ENCODE peak calls at places on chromosomes 3 and 15, in ten cellular contexts. F, N, V, W, L, Z, I, A, C and U are unnamed samples.

GRCh38 chr3:184352149-184352785 is 9.1 kb downstream of the CLCN2 start:
- DNase-seq in F (no peak), N (no peak), V (no peak), W (no peak), L (no peak), Z (peak), I (no peak), A (no peak), C (no peak), U (no peak)

GRCh38 chr3:178263236-178263916 is 272.9 kb upstream of the KCNMB2 start:
- DNase-seq in F (no peak), N (peak), V (no peak), W (no peak), L (no peak), Z (no peak), I (no peak), A (no peak), C (no peak), U (peak)

GRCh38 chr3:100158877-100159563 is 44.7 kb upstream of the FILIP1L start:
- DNase-seq in F (no peak), N (no peak), V (no peak), W (peak), L (no peak), Z (no peak), I (no peak), A (no peak), C (no peak), U (peak)

GRCh38 chr3:171374661-171375285 is 85.4 kb downstream of the TNIK start:
- DNase-seq in F (no peak), N (peak), V (no peak), W (peak), L (no peak), Z (no peak), I (peak), A (peak), C (no peak), U (peak)

GRCh38 chr15:66682865-66683264 is 19.2 kb upstream of the SMAD6 start:
- DNase-seq in F (no peak), N (no peak), V (no peak), W (peak), L (no peak), Z (no peak), I (peak), A (peak), C (no peak), U (no peak)

GRCh38 chr3:4770561-4770960 is 208.7 kb upstream of the BHLHE40 start:
- DNase-seq in F (no peak), N (no peak), V (no peak), W (no peak), L (no peak), Z (no peak), I (peak), A (no peak), C (no peak), U (no peak)

GRCh38 chr3:128973988-128974564 is 19.8 kb downstream of the CFAP92 start:
- DNase-seq in F (no peak), N (no peak), V (no peak), W (no peak), L (no peak), Z (no peak), I (no peak), A (no peak), C (no peak), U (no peak)

GRCh38 chr3:100776736-100777135 is 67.4 kb downstream of the TFG start:
- DNase-seq in F (peak), N (no peak), V (no peak), W (no peak), L (no peak), Z (no peak), I (no peak), A (no peak), C (no peak), U (no peak)

GRCh38 chr3:143601738-143602480 is 246.4 kb downstream of the SLC9A9 start:
- DNase-seq in F (no peak), N (peak), V (peak), W (peak), L (peak), Z (no peak), I (peak), A (peak), C (no peak), U (peak)

GRCh38 chr15:64825081-64825430 is 391 bp downstream of the PIF1 start:
- DNase-seq in F (no peak), N (peak), V (no peak), W (no peak), L (no peak), Z (no peak), I (no peak), A (no peak), C (no peak), U (no peak)

GRCh38 chr3:132682201-132682600 is 22.1 kb downstream of the UBA5 start:
- DNase-seq in F (no peak), N (no peak), V (no peak), W (peak), L (no peak), Z (no peak), I (no peak), A (no peak), C (no peak), U (no peak)

GRCh38 chr3:32340039-32340438 is 51.6 kb upstream of the CMTM7 start:
- DNase-seq in F (peak), N (peak), V (peak), W (peak), L (no peak), Z (no peak), I (peak), A (peak), C (no peak), U (peak)

GRCh38 chr3:69738291-69738690 is 973 bp upstream of the MITF start:
- DNase-seq in F (peak), N (peak), V (no peak), W (no peak), L (no peak), Z (no peak), I (peak), A (no peak), C (no peak), U (peak)

GRCh38 chr3:69741057-69741830 is 2.0 kb downstream of the MITF start:
- DNase-seq in F (no peak), N (no peak), V (no peak), W (no peak), L (no peak), Z (no peak), I (no peak), A (no peak), C (no peak), U (no peak)

GRCh38 chr3:69738859-69739203 is 433 bp upstream of the MITF start:
- DNase-seq in F (no peak), N (no peak), V (no peak), W (no peak), L (peak), Z (no peak), I (no peak), A (no peak), C (no peak), U (no peak)

GRCh38 chr3:69740103-69741021 is 1.1 kb downstream of the MITF start:
- DNase-seq in F (peak), N (no peak), V (no peak), W (no peak), L (no peak), Z (peak), I (no peak), A (no peak), C (peak), U (no peak)

GRCh38 chr3:69739204-69740102 is at the start of gene MITF:
- DNase-seq in F (peak), N (peak), V (peak), W (peak), L (peak), Z (peak), I (peak), A (peak), C (peak), U (peak)
- H3K4me3 ChIP-seq in F (peak), N (peak), V (peak), W (peak), L (peak), Z (peak), I (peak), A (peak), C (peak), U (peak)

GRCh38 chr3:136193273-136194043 is 2.7 kb downstream of the MSL2 start:
- DNase-seq in F (no peak), N (no peak), V (no peak), W (no peak), L (no peak), Z (no peak), I (peak), A (no peak), C (no peak), U (peak)

GRCh38 chr3:136196064-136196400 is at the start of gene MSL2:
- DNase-seq in F (no peak), N (no peak), V (no peak), W (no peak), L (peak), Z (no peak), I (no peak), A (no peak), C (no peak), U (no peak)

GRCh38 chr3:136196401-136197158 is 445 bp upstream of the MSL2 start:
- DNase-seq in F (peak), N (peak), V (peak), W (peak), L (peak), Z (peak), I (peak), A (peak), C (peak), U (peak)

GRCh38 chr3:136195258-136196063 is 674 bp downstream of the MSL2 start:
- DNase-seq in F (peak), N (peak), V (no peak), W (peak), L (peak), Z (peak), I (peak), A (peak), C (peak), U (peak)

DNA sequence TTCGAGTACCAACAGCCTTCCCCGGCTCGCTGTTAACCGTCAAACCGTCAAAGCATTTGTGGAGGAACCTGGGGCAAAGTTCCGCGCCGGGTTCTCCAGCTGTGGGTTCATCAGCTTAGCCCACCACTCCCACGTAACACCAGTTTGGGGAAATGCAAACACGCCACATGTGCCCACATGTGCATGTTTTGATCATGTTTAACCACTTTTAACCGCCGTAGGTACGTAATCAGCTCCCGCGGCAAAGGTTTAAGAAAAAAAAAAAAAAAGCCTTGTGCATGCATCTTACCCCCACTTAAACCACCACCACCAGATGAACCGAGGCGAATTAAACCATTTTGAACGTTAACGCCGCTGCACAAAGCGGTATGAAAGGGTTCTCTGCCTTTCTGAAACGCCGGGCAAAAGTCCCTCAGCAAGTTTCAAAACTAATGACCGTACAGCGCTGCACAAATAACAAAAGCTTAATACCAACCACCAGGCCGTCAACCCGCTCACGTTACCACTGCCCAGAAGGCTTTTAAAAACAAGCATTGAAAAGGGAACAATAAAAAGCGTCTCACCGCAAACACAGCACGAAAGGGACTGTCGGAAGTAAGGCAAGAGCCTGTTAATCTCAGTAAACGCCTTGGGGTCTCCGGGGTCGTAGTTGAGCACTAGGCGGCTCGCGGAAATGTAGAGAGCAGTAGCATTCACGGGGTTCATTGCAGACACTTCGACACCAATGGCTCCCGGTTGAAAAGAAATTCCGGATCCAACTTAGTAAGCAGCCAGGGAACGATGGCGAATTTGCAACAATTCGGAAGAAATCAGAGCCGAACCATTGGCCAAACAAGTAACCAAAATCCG is 1.5 kb downstream of the MSL2 start:
- DNase-seq in F (peak), N (no peak), V (no peak), W (no peak), L (peak), Z (peak), I (peak), A (no peak), C (no peak), U (peak)
- H3K4me3 ChIP-seq in F (peak), N (peak), V (peak), W (peak), L (peak), Z (peak), I (peak), A (peak), C (peak), U (peak)

DNA sequence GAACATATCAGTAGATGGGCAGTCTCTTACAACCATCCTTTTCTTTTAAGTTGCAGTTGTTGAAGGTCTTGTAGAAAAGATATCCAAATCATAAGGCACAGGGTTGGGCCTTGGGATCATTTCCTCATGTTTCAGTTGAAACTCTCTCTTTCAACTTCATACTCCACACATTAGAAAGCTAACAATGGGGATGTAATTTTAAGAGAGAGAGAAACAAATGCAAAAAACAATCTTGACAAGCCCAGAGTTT is 747.9 kb downstream of the ROBO1 start:
- DNase-seq in F (no peak), N (no peak), V (no peak), W (no peak), L (no peak), Z (no peak), I (no peak), A (no peak), C (no peak), U (no peak)
- H3K4me3 ChIP-seq in F (peak), N (peak), V (peak), W (peak), L (peak), Z (no peak), I (no peak), A (no peak), C (peak), U (no peak)

GRCh38 chr15:90705212-90705611 is 11.9 kb upstream of the BLM start:
- DNase-seq in F (no peak), N (no peak), V (no peak), W (no peak), L (no peak), Z (no peak), I (no peak), A (no peak), C (no peak), U (no peak)

GRCh38 chr15:90709278-90709677 is 7.9 kb upstream of the BLM start:
- DNase-seq in F (no peak), N (no peak), V (no peak), W (no peak), L (no peak), Z (no peak), I (no peak), A (no peak), C (no peak), U (no peak)

GRCh38 chr15:90708516-90708915 is 8.6 kb upstream of the BLM start:
- DNase-seq in F (peak), N (no peak), V (no peak), W (no peak), L (no peak), Z (no peak), I (peak), A (no peak), C (no peak), U (no peak)

GRCh38 chr15:90703455-90703854 is 13.7 kb upstream of the BLM start:
- DNase-seq in F (no peak), N (no peak), V (no peak), W (no peak), L (no peak), Z (no peak), I (no peak), A (no peak), C (no peak), U (no peak)

GRCh38 chr15:90706394-90707327 is 10.5 kb upstream of the BLM start:
- DNase-seq in F (no peak), N (no peak), V (no peak), W (no peak), L (no peak), Z (no peak), I (no peak), A (no peak), C (peak), U (no peak)
- H3K4me3 ChIP-seq in F (no peak), N (no peak), V (no peak), W (no peak), L (no peak), Z (no peak), I (no peak), A (no peak), C (no peak), U (no peak)

DNA sequence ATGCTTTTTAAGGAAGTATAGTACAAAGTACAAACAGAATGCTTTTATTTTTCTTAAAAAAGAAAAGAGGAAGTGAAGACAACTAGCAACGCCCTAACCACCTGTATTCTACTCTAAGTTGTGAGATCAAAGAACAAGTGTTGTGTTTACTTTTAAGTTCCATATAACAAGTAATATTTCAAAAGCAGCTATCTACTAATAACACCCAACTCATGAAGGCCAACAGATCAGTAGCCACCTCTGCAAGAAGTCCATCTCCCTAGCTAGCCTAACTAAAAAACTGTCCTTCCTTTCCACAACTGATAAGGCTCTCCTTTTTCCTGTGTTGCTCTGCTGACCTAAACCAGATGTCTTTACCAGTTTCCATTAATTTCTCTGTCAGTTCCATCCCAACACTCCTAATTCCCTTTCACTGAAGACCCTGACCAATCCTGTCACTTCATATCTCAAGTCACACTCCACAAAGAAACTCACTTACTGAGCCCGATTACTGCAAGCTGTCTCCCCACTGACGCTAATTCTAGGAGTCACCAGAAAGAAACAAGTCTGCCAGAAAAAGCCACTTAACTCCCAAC is 26.9 kb downstream of the PHC3 start:
- DNase-seq in F (peak), N (no peak), V (no peak), W (no peak), L (no peak), Z (no peak), I (no peak), A (no peak), C (no peak), U (no peak)
- H3K4me3 ChIP-seq in F (no peak), N (no peak), V (no peak), W (no peak), L (no peak), Z (no peak), I (no peak), A (no peak), C (no peak), U (no peak)

GRCh38 chr3:50270841-50271240 is 1.9 kb downstream of the SEMA3B start:
- DNase-seq in F (no peak), N (no peak), V (no peak), W (no peak), L (no peak), Z (no peak), I (no peak), A (no peak), C (no peak), U (no peak)
- H3K4me3 ChIP-seq in F (no peak), N (no peak), V (no peak), W (no peak), L (no peak), Z (no peak), I (no peak), A (no peak), C (peak), U (no peak)

GRCh38 chr3:181718416-181718815 is 6.7 kb downstream of the SOX2 start:
- DNase-seq in F (no peak), N (no peak), V (no peak), W (no peak), L (no peak), Z (no peak), I (no peak), A (no peak), C (no peak), U (no peak)
- H3K4me3 ChIP-seq in F (peak), N (no peak), V (no peak), W (no peak), L (no peak), Z (no peak), I (no peak), A (no peak), C (no peak), U (no peak)

DNA sequence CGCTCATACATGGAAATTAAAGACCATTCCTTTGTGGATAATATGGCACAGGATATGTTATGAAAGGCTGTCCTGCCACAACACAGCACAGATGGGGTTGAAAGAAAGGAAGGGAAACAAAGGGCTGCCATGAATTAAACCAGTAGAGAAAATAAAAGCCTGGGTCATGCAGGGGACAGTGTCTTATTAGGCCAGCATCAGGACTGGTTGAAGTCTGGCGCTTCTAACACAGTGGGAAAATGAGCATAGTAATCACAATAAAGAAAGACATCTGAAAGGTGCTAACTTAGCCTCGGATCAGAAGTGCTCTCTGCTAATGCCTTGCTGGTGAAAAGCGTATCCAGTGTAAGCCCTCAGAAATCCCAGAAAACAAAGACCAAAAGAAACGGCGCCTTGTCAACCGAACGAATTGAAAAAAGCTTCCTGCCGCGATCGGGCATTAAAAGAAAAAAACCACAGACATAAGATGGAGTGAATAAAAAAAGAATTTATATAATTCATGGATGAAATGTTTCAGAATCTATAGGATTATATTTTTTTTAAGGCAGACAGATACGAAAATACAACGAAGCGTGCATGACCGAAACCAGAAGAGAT is 578 bp upstream of the MKRN3 start:
- DNase-seq in F (peak), N (peak), V (no peak), W (no peak), L (no peak), Z (no peak), I (no peak), A (no peak), C (no peak), U (peak)
- H3K4me3 ChIP-seq in F (no peak), N (peak), V (peak), W (peak), L (peak), Z (no peak), I (peak), A (peak), C (peak), U (no peak)

GRCh38 chr3:174548841-174549623 is 310.1 kb upstream of the NAALADL2 start:
- DNase-seq in F (no peak), N (no peak), V (no peak), W (no peak), L (no peak), Z (no peak), I (no peak), A (no peak), C (no peak), U (no peak)
- H3K4me3 ChIP-seq in F (no peak), N (no peak), V (no peak), W (no peak), L (no peak), Z (no peak), I (no peak), A (no peak), C (no peak), U (no peak)

GRCh38 chr3:138349926-138350665 is 1.7 kb downstream of the MRAS start:
- DNase-seq in F (no peak), N (peak), V (no peak), W (peak), L (no peak), Z (no peak), I (peak), A (no peak), C (no peak), U (peak)
- H3K4me3 ChIP-seq in F (no peak), N (peak), V (peak), W (peak), L (peak), Z (no peak), I (peak), A (peak), C (no peak), U (no peak)